ENCODE peak calls at places on chromosomes 3 and 15, in four cellular contexts. M is kidney, P is neuronal stem cell, C is WERI-Rb-1. U is an unnamed sample.

GRCh38 chr3:15497984-15498383 is 23.5 kb downstream of the COLQ start:
- DNase-seq in M (no peak), P (no peak), C (no peak), U (no peak)

GRCh38 chr3:23723930-23724329 is 81.8 kb upstream of the UBE2E1 start:
- DNase-seq in P (no peak), C (no peak), M (no peak), U (no peak)

GRCh38 chr15:43376017-43376705 is 5.3 kb downstream of the TUBGCP4 start:
- DNase-seq in C (peak; percentile 68), M (no peak), P (peak; percentile 17), U (peak; percentile 69)

GRCh38 chr3:183884097-183884436 is 613 bp downstream of the PARL start:
- DNase-seq in P (no peak), M (no peak), C (no peak), U (no peak)

GRCh38 chr3:197181751-197182150 is 116.7 kb downstream of the DLG1 start:
- DNase-seq in P (no peak), M (no peak), C (no peak), U (no peak)

GRCh38 chr3:49022751-49023171 is 840 bp downstream of the NDUFAF3 start:
- DNase-seq in P (no peak), C (no peak), M (peak; percentile 78), U (peak; percentile 62)

GRCh38 chr3:61199843-61200242 is 51.4 kb downstream of the FHIT start:
- DNase-seq in C (no peak), P (no peak), M (no peak), U (no peak)

GRCh38 chr15:69039516-69040225 is 25.2 kb downstream of the NOX5 start:
- DNase-seq in C (no peak), M (no peak), P (no peak), U (no peak)

GRCh38 chr3:50138266-50139230 is 16.6 kb upstream of the SEMA3F start:
- DNase-seq in M (no peak), C (peak; percentile 92), P (no peak), U (peak; percentile 83)

GRCh38 chr3:193229851-193230250 is 11.2 kb upstream of the PLAAT1 start:
- DNase-seq in C (no peak), P (no peak), M (no peak), U (no peak)

GRCh38 chr15:65416845-65417416 is 5.8 kb downstream of the IGDCC4 start:
- DNase-seq in P (peak; percentile 67), C (peak; percentile 81), M (peak; percentile 24), U (peak; percentile 75)

GRCh38 chr15:39362832-39363561 is 217.9 kb upstream of the THBS1 start:
- DNase-seq in C (no peak), M (no peak), P (no peak), U (no peak)

GRCh38 chr3:160695906-160696305 is 18.9 kb downstream of the ARL14 start:
- DNase-seq in C (no peak), P (no peak), M (no peak), U (no peak)

GRCh38 chr3:128089135-128089534 is 34.5 kb downstream of the RUVBL1 start:
- DNase-seq in M (no peak), C (no peak), P (no peak), U (no peak)

GRCh38 chr3:193783166-193783896 is 190.3 kb downstream of the OPA1 start:
- DNase-seq in C (no peak), P (no peak), M (no peak), U (no peak)

GRCh38 chr15:52527898-52528464 is 699 bp downstream of the MYO5A start:
- DNase-seq in C (peak; percentile 19), P (peak; percentile 38), M (no peak), U (peak; percentile 65)

GRCh38 chr15:83559310-83559966 is 94.5 kb upstream of the ADAMTSL3 start:
- DNase-seq in M (no peak), C (peak; percentile 50), P (peak; percentile 61), U (peak; percentile 70)

GRCh38 chr15:101091080-101092017 is 160.5 kb downstream of the CHSY1 start:
- DNase-seq in M (no peak), C (no peak), P (no peak), U (no peak)

GRCh38 chr3:184145120-184145524 is 10.0 kb downstream of the EIF2B5 start:
- DNase-seq in P (no peak), C (peak; percentile 67), M (peak; percentile 75), U (peak; percentile 79)

GRCh38 chr15:19987389-19988048 is 554.1 kb downstream of the GOLGA6L6 start:
- DNase-seq in M (no peak), C (peak; percentile 69), P (no peak), U (peak; percentile 16)

GRCh38 chr3:139260041-139260486 is 83.8 kb upstream of the MRPS22 start:
- DNase-seq in M (no peak), P (no peak), C (no peak), U (no peak)

GRCh38 chr3:195714380-195715011 is 6.3 kb upstream of the MUC20 start:
- DNase-seq in C (peak; percentile 88), P (no peak), M (peak; percentile 57), U (peak; percentile 17)

GRCh38 chr15:89575656-89576416 is 567 bp downstream of the TICRR start:
- DNase-seq in M (no peak), P (no peak), C (peak; percentile 23), U (peak; percentile 60)

GRCh38 chr15:68217341-68217740 is 12.2 kb downstream of the CLN6 start:
- DNase-seq in C (no peak), P (no peak), M (peak; percentile 15), U (no peak)

GRCh38 chr3:49476563-49476962 is 6.5 kb downstream of the DAG1 start:
- DNase-seq in P (no peak), M (no peak), C (no peak), U (no peak)

GRCh38 chr3:116135462-116135861 is 309.8 kb downstream of the LSAMP start:
- DNase-seq in P (no peak), C (no peak), M (no peak), U (no peak)

GRCh38 chr3:127551178-127551577 is 39.4 kb downstream of the TPRA1 start:
- DNase-seq in M (peak; percentile 60), P (no peak), C (no peak), U (peak; percentile 43)

GRCh38 chr3:172464306-172464705 is 16.1 kb upstream of the GHSR start:
- DNase-seq in P (no peak), M (no peak), C (no peak), U (no peak)

GRCh38 chr15:93028632-93029612 is 60.1 kb downstream of the RGMA start:
- DNase-seq in P (no peak), C (no peak), M (peak; percentile 89), U (peak; percentile 64)

GRCh38 chr3:40307176-40307575 is 2.3 kb upstream of the EIF1B start:
- DNase-seq in M (no peak), P (no peak), C (no peak), U (no peak)

GRCh38 chr15:40289140-40289775 is 6.4 kb upstream of the ANKRD63 start:
- DNase-seq in C (no peak), P (no peak), M (no peak), U (no peak)

GRCh38 chr3:98918586-98918985 is 17.1 kb upstream of the DCBLD2 start:
- DNase-seq in M (no peak), P (no peak), C (no peak), U (no peak)

GRCh38 chr3:16528581-16528993 is 15.1 kb upstream of the RFTN1 start:
- DNase-seq in P (no peak), C (no peak), M (no peak), U (no peak)

GRCh38 chr15:22979069-22979698 is 984 bp downstream of the CYFIP1 start:
- DNase-seq in P (peak; percentile 38), C (peak; percentile 29), M (peak; percentile 90), U (peak; percentile 78)

GRCh38 chr3:51436998-51437639 is 46.0 kb downstream of the RBM15B start:
- DNase-seq in M (no peak), C (no peak), P (no peak), U (no peak)
- H3K36me3 ChIP-seq in M (peaks cover 10% of the 10 kb centered on the region), C (peaks cover 56% of the 10 kb centered on the region), P (peaks cover 84% of the 10 kb centered on the region), U (peaks cover 10% of the 10 kb centered on the region)

GRCh38 chr3:106083854-106084253 is 215.0 kb upstream of the CBLB start:
- DNase-seq in M (no peak), C (no peak), P (no peak), U (no peak)

GRCh38 chr3:106088270-106088669 is 219.5 kb upstream of the CBLB start:
- DNase-seq in C (no peak), P (no peak), M (no peak), U (no peak)

GRCh38 chr3:106085998-106086397 is 217.2 kb upstream of the CBLB start:
- DNase-seq in M (no peak), P (no peak), C (no peak), U (no peak)

GRCh38 chr3:106088899-106089298 is 220.1 kb upstream of the CBLB start:
- DNase-seq in P (no peak), C (no peak), M (no peak), U (no peak)

GRCh38 chr3:106086636-106087035 is 217.8 kb upstream of the CBLB start:
- DNase-seq in C (no peak), M (no peak), P (no peak), U (no peak)
- H3K36me3 ChIP-seq in C (no peaks in the 10 kb centered on the region), M (no peaks in the 10 kb centered on the region), P (no peaks in the 10 kb centered on the region), U (no peaks in the 10 kb centered on the region)

GRCh38 chr3:42557849-42558248 is 23.9 kb downstream of the SEC22C start:
- DNase-seq in M (no peak), P (no peak), C (peak; percentile 72), U (no peak)

DNA sequence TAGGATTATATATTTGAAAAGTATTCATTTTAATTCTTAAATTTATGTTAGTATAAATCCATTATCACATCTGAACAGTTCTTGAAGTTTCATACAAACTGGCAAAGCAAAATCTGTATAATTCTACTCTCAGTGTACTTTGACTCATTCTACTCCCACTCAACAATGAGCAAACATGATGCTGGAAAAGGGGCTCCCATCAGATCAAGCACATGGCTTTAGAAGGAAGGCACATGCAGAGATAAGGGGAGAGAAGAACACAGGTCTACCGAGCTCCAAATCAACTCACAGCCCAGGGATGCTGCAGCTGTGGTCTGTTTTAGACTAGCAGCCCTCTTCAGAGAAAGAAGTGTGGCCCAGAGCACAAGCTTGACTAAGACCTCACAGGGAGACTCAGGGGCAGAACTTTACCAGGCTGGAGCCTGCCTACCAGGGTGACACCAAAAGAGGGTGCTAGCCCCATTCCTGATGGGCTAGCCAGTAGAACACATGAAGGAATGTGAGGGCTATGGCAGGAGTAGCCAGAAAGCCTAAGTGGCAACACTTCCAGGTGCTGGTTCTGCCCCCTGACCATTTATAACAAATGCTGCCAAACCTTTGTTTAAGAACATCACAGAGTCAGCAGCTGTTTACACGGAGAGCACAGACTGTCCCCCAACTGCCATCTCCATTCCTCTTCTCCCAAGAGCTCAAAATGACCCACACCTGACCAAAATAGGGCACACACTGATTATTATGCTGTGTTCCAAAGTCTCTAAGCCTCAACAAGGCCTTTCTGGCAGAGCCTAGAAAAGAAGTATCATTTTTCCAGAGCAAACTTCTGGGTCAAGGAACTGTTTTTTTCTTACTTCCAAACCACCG is 19.5 kb downstream of the SEC22C start:
- DNase-seq in M (no peak), P (no peak), C (no peak), U (no peak)
- H3K36me3 ChIP-seq in M (peaks cover 53% of the 10 kb centered on the region), P (peaks cover 96% of the 10 kb centered on the region), C (peaks cover 81% of the 10 kb centered on the region), U (peaks cover 13% of the 10 kb centered on the region)

DNA sequence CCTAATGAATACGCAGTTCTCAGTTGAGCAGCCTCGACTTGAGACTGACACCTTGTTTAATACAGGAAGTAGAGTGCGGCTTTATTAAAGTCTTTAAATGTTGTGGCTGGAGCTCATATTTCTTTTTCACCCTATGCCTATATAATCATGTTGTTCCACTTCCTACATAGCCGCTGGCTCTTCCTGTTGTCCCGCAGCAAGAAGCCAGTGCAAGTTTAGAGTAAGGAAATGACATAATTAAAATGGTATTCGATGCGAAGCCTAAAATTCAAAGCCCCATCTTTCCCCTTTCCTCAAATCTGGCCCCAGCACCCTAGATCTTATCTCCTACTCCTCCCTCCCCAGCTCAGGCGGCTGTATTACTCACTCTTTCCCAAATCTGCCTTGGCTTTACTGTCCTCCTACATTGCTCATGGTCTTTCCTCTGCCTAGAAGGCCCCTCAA is 7.5 kb upstream of the PHLDB2 start:
- DNase-seq in P (no peak), M (no peak), C (no peak), U (no peak)
- H3K36me3 ChIP-seq in P (no peaks in the 10 kb centered on the region), M (peaks cover 6% of the 10 kb centered on the region), C (no peaks in the 10 kb centered on the region), U (no peaks in the 10 kb centered on the region)